ENCODE peak calls at places on chromosome 12, in five cellular contexts. Z, T, K, S and Q are unnamed samples.
A peak's percentile ranks its signal among the peaks of the same experiment; 100 is the strongest.

GRCh38 chr12:54207539-54208267 is 18.9 kb upstream of the SMUG1 start:
- DNase-seq in Z (peak; percentile 46), T (peak; percentile 81), K (peak; percentile 90), S (peak; percentile 42), Q (peak; percentile 60)

GRCh38 chr12:98228619-98229538 is 286.5 kb upstream of the TMPO start:
- DNase-seq in Z (no peak), T (no peak), K (no peak), S (no peak), Q (no peak)

GRCh38 chr12:91493308-91493707 is 310.7 kb upstream of the DCN start:
- DNase-seq in Z (no peak), T (no peak), K (no peak), S (no peak), Q (peak; percentile 5)

GRCh38 chr12:77435446-77436091 is 370.2 kb upstream of the E2F7 start:
- DNase-seq in Z (no peak), T (no peak), K (no peak), S (no peak), Q (no peak)

GRCh38 chr12:95633671-95634465 is 82.6 kb upstream of the USP44 start:
- DNase-seq in Z (peak; percentile 27), T (no peak), K (no peak), S (no peak), Q (peak; percentile 51)

GRCh38 chr12:51976376-51977160 is 25.1 kb downstream of the ACVR1B start:
- DNase-seq in Z (no peak), T (peak; percentile 52), K (no peak), S (no peak), Q (peak; percentile 100)

GRCh38 chr12:24226745-24227350 is 277.4 kb upstream of the SOX5 start:
- DNase-seq in Z (peak; percentile 47), T (no peak), K (no peak), S (no peak), Q (peak; percentile 96)

GRCh38 chr12:46830731-46831334 is 5.0 kb upstream of the SLC38A4 start:
- DNase-seq in Z (no peak), T (no peak), K (no peak), S (no peak), Q (no peak)

GRCh38 chr12:19200261-19200660 is 70.7 kb downstream of the PLEKHA5 start:
- DNase-seq in Z (no peak), T (no peak), K (no peak), S (no peak), Q (peak; percentile 90)

GRCh38 chr12:31326689-31327659 is 1.0 kb upstream of the SINHCAF start:
- DNase-seq in Z (no peak), T (no peak), K (no peak), S (no peak), Q (peak; percentile 46)

GRCh38 chr12:73798523-73798922 is 739.1 kb upstream of the ATXN7L3B start:
- DNase-seq in Z (no peak), T (no peak), K (no peak), S (no peak), Q (peak; percentile 17)

GRCh38 chr12:102992297-102992696 is 34.8 kb downstream of the ASCL1 start:
- DNase-seq in Z (no peak), T (no peak), K (no peak), S (no peak), Q (no peak)

GRCh38 chr12:27901959-27902358 is 70.6 kb downstream of the PTHLH start:
- DNase-seq in Z (no peak), T (no peak), K (no peak), S (no peak), Q (no peak)

GRCh38 chr12:124295431-124296058 is 652 bp downstream of the RFLNA start:
- DNase-seq in Z (no peak), T (no peak), K (no peak), S (no peak), Q (no peak)

GRCh38 chr12:13727707-13728147 is 253.7 kb downstream of the GRIN2B start:
- DNase-seq in Z (peak; percentile 88), T (no peak), K (no peak), S (no peak), Q (peak; percentile 100)

GRCh38 chr12:124545508-124546418 is 21.6 kb downstream of the NCOR2 start:
- DNase-seq in Z (no peak), T (no peak), K (no peak), S (no peak), Q (peak; percentile 85)

GRCh38 chr12:117064596-117064995 is 34.6 kb downstream of the TESC start:
- DNase-seq in Z (no peak), T (no peak), K (no peak), S (no peak), Q (no peak)

GRCh38 chr12:98594050-98594853 is 766 bp downstream of the SLC25A3 start:
- DNase-seq in Z (no peak), T (no peak), K (no peak), S (no peak), Q (no peak)

GRCh38 chr12:53560386-53560785 is 53.1 kb upstream of the NPFF start:
- DNase-seq in Z (no peak), T (no peak), K (no peak), S (no peak), Q (no peak)

GRCh38 chr12:100460702-100461101 is 13.0 kb upstream of the NR1H4 start:
- DNase-seq in Z (no peak), T (no peak), K (no peak), S (no peak), Q (no peak)